ENCODE peak calls at places on chromosomes 7 and 10, in seven cellular contexts. L is ACHN; C is AG08395; V is CD8-positive, alpha-beta T cell; R is NCI-H2081 treated with DMSO at 0.1 percent for 48 hours; A is MCF 10A; Q is GM10248. M is an unnamed sample.

GRCh38 chr10:71598673-71599072 is 120.9 kb downstream of the C10orf105 start:
- DNase-seq in L (no peak), C (peak), V (no peak), R (no peak), A (no peak), Q (no peak), M (no peak)

GRCh38 chr10:129841071-129841470 is 123.0 kb downstream of the EBF3 start:
- DNase-seq in L (no peak), C (no peak), V (no peak), R (no peak), A (no peak), Q (no peak), M (no peak)

GRCh38 chr7:988426-988911 is 5.5 kb downstream of the CYP2W1 start:
- DNase-seq in L (peak), C (no peak), V (no peak), R (no peak), A (no peak), Q (peak), M (no peak)

GRCh38 chr7:27897001-27897400 is 157.0 kb downstream of the TAX1BP1 start:
- DNase-seq in L (no peak), C (no peak), V (no peak), R (no peak), A (peak), Q (no peak), M (no peak)

GRCh38 chr10:117662790-117663540 is 120.4 kb downstream of the EMX2 start:
- DNase-seq in L (no peak), C (no peak), V (no peak), R (no peak), A (no peak), Q (no peak), M (no peak)

GRCh38 chr7:43758029-43758860 is at the start of gene BLVRA:
- DNase-seq in L (peak), C (peak), V (peak), R (no peak), A (peak), Q (peak), M (no peak)

GRCh38 chr7:45031829-45032228 is 31.8 kb downstream of the CCM2 start:
- DNase-seq in L (no peak), C (no peak), V (no peak), R (no peak), A (no peak), Q (no peak), M (no peak)

GRCh38 chr10:6269953-6270867 is 67.5 kb downstream of the PFKFB3 start:
- DNase-seq in L (no peak), C (no peak), V (peak), R (no peak), A (peak), Q (peak), M (no peak)

GRCh38 chr7:22821702-22822485 is 755 bp downstream of the TOMM7 start:
- DNase-seq in L (peak), C (no peak), V (no peak), R (no peak), A (peak), Q (no peak), M (no peak)

GRCh38 chr10:126387041-126387908 is 1.0 kb downstream of the ADAM12 start:
- DNase-seq in L (peak), C (peak), V (peak), R (no peak), A (peak), Q (peak), M (no peak)

GRCh38 chr10:124010563-124011131 is 82.8 kb downstream of the CHST15 start:
- DNase-seq in L (no peak), C (no peak), V (no peak), R (no peak), A (peak), Q (no peak), M (no peak)

GRCh38 chr10:3477683-3478082 is 305.1 kb upstream of the PITRM1 start:
- DNase-seq in L (peak), C (no peak), V (no peak), R (no peak), A (peak), Q (no peak), M (no peak)

GRCh38 chr10:72483452-72483851 is 128.7 kb upstream of the DNAJB12 start:
- DNase-seq in L (no peak), C (no peak), V (no peak), R (no peak), A (peak), Q (no peak), M (no peak)

GRCh38 chr10:4316166-4316810 is 509.7 kb upstream of the AKR1E2 start:
- DNase-seq in L (no peak), C (peak), V (no peak), R (no peak), A (no peak), Q (no peak), M (no peak)

GRCh38 chr10:62056660-62057059 is 155.2 kb downstream of the ARID5B start:
- DNase-seq in L (no peak), C (no peak), V (no peak), R (no peak), A (no peak), Q (no peak), M (no peak)

GRCh38 chr7:155190608-155191536 is 106.8 kb upstream of the INSIG1 start:
- DNase-seq in L (peak), C (peak), V (peak), R (no peak), A (peak), Q (peak), M (no peak)

GRCh38 chr10:87590705-87591588 is 68.7 kb upstream of the PAPSS2 start:
- DNase-seq in L (no peak), C (no peak), V (no peak), R (no peak), A (peak), Q (no peak), M (no peak)

GRCh38 chr7:124120911-124121310 is 88.0 kb upstream of the TMEM229A start:
- DNase-seq in L (no peak), C (no peak), V (no peak), R (no peak), A (no peak), Q (no peak), M (no peak)

GRCh38 chr10:5622586-5622985 is 43.8 kb downstream of the ASB13 start:
- DNase-seq in L (no peak), C (no peak), V (no peak), R (no peak), A (no peak), Q (no peak), M (no peak)

GRCh38 chr7:159030490-159031134 is 114.1 kb downstream of the VIPR2 start:
- DNase-seq in L (peak), C (no peak), V (peak), R (no peak), A (peak), Q (peak), M (no peak)

GRCh38 chr7:151784843-151785680 is 91.9 kb downstream of the PRKAG2 start:
- DNase-seq in L (no peak), C (no peak), V (no peak), R (no peak), A (no peak), Q (no peak), M (no peak)

GRCh38 chr7:31126976-31127375 is 74.9 kb downstream of the ADCYAP1R1 start:
- DNase-seq in L (no peak), C (peak), V (no peak), R (no peak), A (peak), Q (no peak), M (no peak)

GRCh38 chr10:13865758-13866491 is 279.2 kb downstream of the PRPF18 start:
- DNase-seq in L (peak), C (peak), V (no peak), R (no peak), A (peak), Q (no peak), M (no peak)

GRCh38 chr7:135994466-135995205 is 17.5 kb upstream of the MTPN start:
- DNase-seq in L (no peak), C (no peak), V (no peak), R (no peak), A (peak), Q (no peak), M (no peak)

GRCh38 chr7:41709621-41710020 is 6.7 kb upstream of the INHBA start:
- DNase-seq in L (no peak), C (peak), V (no peak), R (no peak), A (peak), Q (no peak), M (no peak)

GRCh38 chr10:132429281-132430230 is 32.6 kb downstream of the PWWP2B start:
- DNase-seq in L (no peak), C (no peak), V (no peak), R (no peak), A (no peak), Q (no peak), M (peak)

GRCh38 chr7:3092468-3092867 is 48.8 kb upstream of the CARD11 start:
- DNase-seq in L (no peak), C (no peak), V (peak), R (no peak), A (no peak), Q (peak), M (no peak)

GRCh38 chr7:133575726-133576125 is 322.8 kb downstream of the EXOC4 start:
- DNase-seq in L (no peak), C (peak), V (no peak), R (no peak), A (no peak), Q (no peak), M (no peak)

GRCh38 chr10:124320778-124321432 is 97.8 kb downstream of the OAT start:
- DNase-seq in L (no peak), C (no peak), V (no peak), R (no peak), A (no peak), Q (no peak), M (no peak)

GRCh38 chr7:139725843-139726484 is 51.8 kb downstream of the HIPK2 start:
- DNase-seq in L (no peak), C (no peak), V (no peak), R (no peak), A (no peak), Q (no peak), M (no peak)

GRCh38 chr10:104045151-104046089 is 40.3 kb downstream of the COL17A1 start:
- DNase-seq in L (peak), C (peak), V (no peak), R (no peak), A (peak), Q (peak), M (no peak)

GRCh38 chr7:150972094-150972493 is 6.0 kb downstream of the KCNH2 start:
- DNase-seq in L (no peak), C (no peak), V (no peak), R (peak), A (no peak), Q (no peak), M (no peak)

GRCh38 chr7:28688651-28689050 is 269.5 kb downstream of the TRIL start:
- DNase-seq in L (peak), C (peak), V (no peak), R (no peak), A (peak), Q (no peak), M (no peak)

GRCh38 chr7:127652333-127653248 is 597 bp downstream of the SND1 start:
- DNase-seq in L (peak), C (peak), V (no peak), R (no peak), A (peak), Q (no peak), M (no peak)

GRCh38 chr10:52774182-52774581 is 1.6 kb upstream of the MBL2 start:
- DNase-seq in L (no peak), C (no peak), V (no peak), R (no peak), A (no peak), Q (no peak), M (no peak)